ENCODE peak calls at places on chromosomes 5 and 9, in five cellular contexts. I is A549; F is hepatocyte; C is fibroblast of lung; V is CD8-positive, alpha-beta memory T cell. O is an unnamed sample. For H3K4me1, the result is how much of the 10 kb centered on the place peaks cover.

GRCh38 chr9:20692554-20692953 is 8.5 kb downstream of the FOCAD start:
- DNase-seq in V (no peak), I (no peak), C (peak), F (peak), O (no peak)

GRCh38 chr5:71651554-71651953 is 64.4 kb downstream of the MCCC2 start:
- DNase-seq in I (no peak), V (no peak), C (no peak), F (no peak), O (no peak)

GRCh38 chr5:131198625-131199024 is 27.9 kb downstream of the LYRM7 start:
- DNase-seq in V (no peak), I (no peak), C (peak), F (no peak), O (no peak)

GRCh38 chr5:142925795-142926194 is 155.6 kb downstream of the ARHGAP26 start:
- DNase-seq in V (no peak), F (no peak), I (no peak), C (peak), O (no peak)

GRCh38 chr5:159041754-159042153 is 58.0 kb downstream of the EBF1 start:
- DNase-seq in I (no peak), F (no peak), C (no peak), V (no peak), O (no peak)

GRCh38 chr9:12640021-12640587 is 53.1 kb upstream of the TYRP1 start:
- DNase-seq in V (no peak), C (peak), I (peak), F (peak), O (no peak)

GRCh38 chr5:38497946-38498345 is 58.5 kb downstream of the LIFR start:
- DNase-seq in F (peak), C (peak), I (no peak), V (no peak), O (peak)

GRCh38 chr9:97529363-97530076 is 28.1 kb downstream of the TMOD1 start:
- DNase-seq in I (peak), F (no peak), C (no peak), V (no peak), O (no peak)

GRCh38 chr5:11050596-11051304 is 289.7 kb upstream of the DAP start:
- DNase-seq in C (no peak), I (no peak), F (no peak), V (no peak), O (no peak)

GRCh38 chr5:66241136-66241825 is 97.2 kb downstream of the SREK1 start:
- DNase-seq in V (no peak), I (no peak), C (no peak), F (no peak), O (no peak)

GRCh38 chr5:79849486-79850315 is 141.4 kb downstream of the MTX3 start:
- DNase-seq in F (no peak), I (no peak), V (no peak), C (no peak), O (no peak)

GRCh38 chr5:116856271-116856670 is 281.6 kb upstream of the SEMA6A start:
- DNase-seq in I (no peak), V (no peak), F (no peak), C (no peak), O (no peak)

GRCh38 chr9:15909297-15909696 is 356.5 kb downstream of the CCDC171 start:
- DNase-seq in V (no peak), F (peak), C (peak), I (no peak), O (no peak)

GRCh38 chr9:76561887-76562286 is 102.9 kb downstream of the GCNT1 start:
- DNase-seq in V (no peak), F (no peak), I (no peak), C (no peak), O (no peak)
- H3K4me1 ChIP-seq in V (under half), F (under half), I (under half), C (under half), O (under half)

DNA sequence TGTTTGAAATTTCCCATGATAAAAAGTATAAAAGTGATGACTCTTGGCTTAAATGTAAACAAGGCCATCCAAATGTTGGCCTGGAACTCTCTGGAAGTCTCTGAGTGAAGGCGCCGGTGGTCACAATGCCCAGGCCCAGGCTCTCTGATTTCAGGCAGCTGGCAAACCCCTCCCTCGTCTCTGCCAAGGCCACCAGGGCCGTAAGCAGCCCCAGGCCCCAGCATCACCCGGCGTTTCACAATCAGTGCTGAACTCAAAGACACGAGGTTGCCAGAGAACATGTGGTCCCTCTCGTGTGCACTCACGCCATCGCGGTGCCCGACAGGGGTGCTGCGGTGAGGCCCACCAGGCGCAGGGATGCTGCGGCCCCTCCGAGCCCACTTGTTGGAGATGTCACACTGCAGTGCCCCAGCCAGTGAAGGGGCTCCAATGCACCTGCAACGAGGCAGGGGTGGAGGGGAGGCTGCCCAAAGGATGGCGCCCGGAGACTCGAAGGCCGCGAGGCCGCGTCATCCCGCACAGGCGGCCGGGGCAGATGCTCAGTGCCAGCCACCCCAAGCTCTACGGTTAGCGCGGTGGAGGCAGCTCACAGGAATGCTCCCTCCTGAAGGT is 15.0 kb downstream of the LPCAT1 start:
- DNase-seq in C (peak), F (no peak), V (no peak), I (no peak), O (no peak)
- H3K27ac ChIP-seq in C (no peak), F (no peak), V (no peak), I (no peak), O (no peak)

GRCh38 chr9:115976726-115977125 is 176.9 kb upstream of the PAPPA start:
- DNase-seq in I (no peak), V (no peak), C (no peak), F (no peak), O (no peak)

GRCh38 chr9:115973241-115973640 is 180.3 kb upstream of the PAPPA start:
- DNase-seq in F (no peak), V (no peak), C (peak), I (no peak), O (no peak)

GRCh38 chr9:115972362-115972761 is 181.2 kb upstream of the PAPPA start:
- DNase-seq in V (no peak), C (no peak), I (no peak), F (no peak), O (no peak)

GRCh38 chr9:115969096-115969495 is 184.5 kb upstream of the PAPPA start:
- DNase-seq in F (no peak), C (no peak), I (no peak), V (no peak), O (no peak)

GRCh38 chr9:115972802-115973201 is 180.8 kb upstream of the PAPPA start:
- DNase-seq in I (no peak), F (no peak), V (no peak), C (no peak), O (no peak)
- H3K4me1 ChIP-seq in I (under half), F (under half), V (under half), C (under half), O (under half)

DNA sequence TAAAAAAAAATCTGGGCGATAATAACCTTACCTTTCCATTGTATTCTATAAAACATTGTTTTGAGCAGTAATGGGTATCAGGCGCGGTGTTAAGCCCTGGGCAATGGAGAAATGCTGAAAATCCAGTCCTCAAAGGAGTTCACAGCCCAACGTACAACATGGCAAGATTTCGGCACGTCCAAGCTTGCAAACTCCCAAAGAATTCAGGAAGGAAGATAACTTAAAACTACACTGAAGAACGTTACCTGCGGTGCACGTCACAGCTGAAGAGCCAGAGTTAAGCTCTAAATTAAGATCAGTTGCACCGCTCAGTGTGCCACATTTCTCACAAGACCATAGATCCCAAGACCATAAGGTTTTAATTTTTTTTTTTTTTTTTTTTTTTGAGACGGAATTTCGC is 942 bp downstream of the ALDH7A1 start:
- DNase-seq in I (no peak), C (peak), F (peak), V (no peak), O (no peak)
- H3K27ac ChIP-seq in I (peak), C (peak), F (peak), V (no peak), O (peak)

GRCh38 chr5:148395031-148395430 is 11.3 kb downstream of the FBXO38 start:
- DNase-seq in C (no peak), I (no peak), F (no peak), V (no peak), O (no peak)
- H3K4me1 ChIP-seq in C (under half), I (under half), F (under half), V (under half), O (under half)

GRCh38 chr9:126806336-126806735 is 1.5 kb downstream of the ZBTB43 start:
- DNase-seq in V (no peak), F (no peak), C (peak), I (no peak), O (no peak)
- H3K27ac ChIP-seq in V (peak), F (peak), C (peak), I (no peak), O (peak)

GRCh38 chr9:89505795-89506385 is 8.0 kb upstream of the SEMA4D start:
- DNase-seq in F (no peak), C (no peak), V (no peak), I (no peak), O (no peak)
- H3K4me1 ChIP-seq in F (under half), C (under half), V (half or more), I (under half), O (under half)

DNA sequence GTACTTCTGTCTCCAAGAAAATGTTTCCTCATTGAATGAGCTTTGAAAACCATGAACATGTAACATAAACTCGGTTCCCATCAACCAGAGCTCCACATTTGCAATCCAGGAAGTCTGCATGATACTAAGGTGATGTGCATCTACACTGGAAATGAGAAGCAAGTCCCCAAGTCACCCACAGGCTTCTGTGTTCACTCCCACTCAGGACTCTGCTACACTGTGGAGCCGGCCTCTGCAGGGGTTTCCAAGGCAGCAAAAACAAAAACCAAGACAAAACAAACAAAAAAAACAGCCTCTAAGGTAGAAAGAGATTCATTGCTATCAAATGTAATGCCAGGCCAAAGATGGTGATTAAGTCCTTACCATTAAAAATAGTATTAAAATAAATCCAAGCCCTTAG is 593.7 kb downstream of the IRX1 start:
- DNase-seq in C (no peak), V (no peak), F (no peak), I (no peak), O (peak)
- H3K27ac ChIP-seq in C (no peak), V (no peak), F (no peak), I (no peak), O (no peak)

GRCh38 chr5:36879274-36880033 is 2.9 kb downstream of the NIPBL start:
- DNase-seq in C (no peak), I (no peak), V (no peak), F (no peak), O (no peak)
- H3K4me1 ChIP-seq in C (under half), I (under half), V (under half), F (under half), O (under half)

GRCh38 chr5:1387059-1387755 is 42.3 kb upstream of the CLPTM1L start:
- DNase-seq in F (no peak), I (no peak), V (no peak), C (no peak), O (no peak)

GRCh38 chr5:1384521-1384920 is 39.6 kb upstream of the CLPTM1L start:
- DNase-seq in I (no peak), F (no peak), V (no peak), C (no peak), O (no peak)

GRCh38 chr5:1385395-1386273 is 40.7 kb upstream of the CLPTM1L start:
- DNase-seq in I (peak), V (peak), F (peak), C (peak), O (peak)

GRCh38 chr5:1387876-1388275 is 43.0 kb upstream of the CLPTM1L start:
- DNase-seq in F (no peak), I (no peak), C (no peak), V (no peak), O (no peak)

GRCh38 chr5:1386274-1386717 is 41.4 kb upstream of the CLPTM1L start:
- DNase-seq in F (peak), C (peak), V (peak), I (no peak), O (no peak)
- H3K27ac ChIP-seq in F (peak), C (no peak), V (peak), I (peak), O (no peak)